ENCODE peak calls at places on chromosomes 16 and 17, in eight cellular contexts. One of them, this sample, is unnamed.
A peak's percentile ranks its signal among the peaks of the same experiment; 100 is the strongest.

GRCh38 chr17:47847341-47848197 is 3.4 kb downstream of the SP6 start:
- DNase-seq in stomach: no peak
- DNase-seq in colonic mucosa: no peak
- DNase-seq in body of pancreas: peak; percentile 30
- DNase-seq in heart right ventricle: no peak
- DNase-seq in IMR-90: no peak
- DNase-seq in ovary: no peak
- DNase-seq in tibial artery: no peak
- DNase-seq in this sample: no peak

GRCh38 chr16:66036162-66036561 is 330.3 kb upstream of the CDH5 start:
- DNase-seq in stomach: no peak
- DNase-seq in colonic mucosa: no peak
- DNase-seq in body of pancreas: no peak
- DNase-seq in heart right ventricle: no peak
- DNase-seq in IMR-90: peak; percentile 37
- DNase-seq in ovary: no peak
- DNase-seq in tibial artery: no peak
- DNase-seq in this sample: no peak

GRCh38 chr17:80861892-80862291 is 129.7 kb upstream of the CHMP6 start:
- DNase-seq in stomach: no peak
- DNase-seq in colonic mucosa: no peak
- DNase-seq in body of pancreas: no peak
- DNase-seq in heart right ventricle: no peak
- DNase-seq in IMR-90: peak; percentile 30
- DNase-seq in ovary: no peak
- DNase-seq in tibial artery: no peak
- DNase-seq in this sample: no peak

GRCh38 chr16:55091213-55091870 is 160.7 kb downstream of the IRX5 start:
- DNase-seq in stomach: no peak
- DNase-seq in colonic mucosa: no peak
- DNase-seq in body of pancreas: no peak
- DNase-seq in heart right ventricle: no peak
- DNase-seq in IMR-90: no peak
- DNase-seq in ovary: no peak
- DNase-seq in tibial artery: no peak
- DNase-seq in this sample: no peak

GRCh38 chr16:84970447-84971127 is 40.7 kb downstream of the ZDHHC7 start:
- DNase-seq in stomach: peak; percentile 84
- DNase-seq in colonic mucosa: peak; percentile 81
- DNase-seq in body of pancreas: peak; percentile 85
- DNase-seq in heart right ventricle: peak; percentile 86
- DNase-seq in IMR-90: peak; percentile 76
- DNase-seq in ovary: peak; percentile 85
- DNase-seq in tibial artery: peak; percentile 90
- DNase-seq in this sample: peak; percentile 78

GRCh38 chr17:27551701-27552466 is 79.1 kb upstream of the LGALS9 start:
- DNase-seq in stomach: no peak
- DNase-seq in colonic mucosa: peak; percentile 75
- DNase-seq in body of pancreas: peak; percentile 56
- DNase-seq in heart right ventricle: no peak
- DNase-seq in IMR-90: peak; percentile 38
- DNase-seq in ovary: no peak
- DNase-seq in tibial artery: no peak
- DNase-seq in this sample: no peak

GRCh38 chr16:495127-495748 is 32.3 kb upstream of the CAPN15 start:
- DNase-seq in stomach: no peak
- DNase-seq in colonic mucosa: no peak
- DNase-seq in body of pancreas: peak; percentile 50
- DNase-seq in heart right ventricle: no peak
- DNase-seq in IMR-90: peak; percentile 27
- DNase-seq in ovary: no peak
- DNase-seq in tibial artery: no peak
- DNase-seq in this sample: no peak

GRCh38 chr17:82302991-82303943 is 14.1 kb downstream of the CD7 start:
- DNase-seq in stomach: no peak
- DNase-seq in colonic mucosa: no peak
- DNase-seq in body of pancreas: no peak
- DNase-seq in heart right ventricle: no peak
- DNase-seq in IMR-90: no peak
- DNase-seq in ovary: no peak
- DNase-seq in tibial artery: no peak
- DNase-seq in this sample: no peak

GRCh38 chr16:2016407-2016922 is 3.1 kb upstream of the NPW start:
- DNase-seq in stomach: no peak
- DNase-seq in colonic mucosa: no peak
- DNase-seq in body of pancreas: no peak
- DNase-seq in heart right ventricle: peak; percentile 21
- DNase-seq in IMR-90: no peak
- DNase-seq in ovary: no peak
- DNase-seq in tibial artery: no peak
- DNase-seq in this sample: no peak

GRCh38 chr17:4004517-4005295 is 40.5 kb upstream of the ATP2A3 start:
- DNase-seq in stomach: peak; percentile 78
- DNase-seq in colonic mucosa: peak; percentile 76
- DNase-seq in body of pancreas: peak; percentile 68
- DNase-seq in heart right ventricle: peak; percentile 62
- DNase-seq in IMR-90: no peak
- DNase-seq in ovary: peak; percentile 50
- DNase-seq in tibial artery: no peak
- DNase-seq in this sample: peak; percentile 46

GRCh38 chr16:30532285-30533145 is 2.1 kb downstream of the ZNF747 start:
- DNase-seq in stomach: no peak
- DNase-seq in colonic mucosa: no peak
- DNase-seq in body of pancreas: no peak
- DNase-seq in heart right ventricle: no peak
- DNase-seq in IMR-90: no peak
- DNase-seq in ovary: no peak
- DNase-seq in tibial artery: no peak
- DNase-seq in this sample: no peak

GRCh38 chr17:73643012-73643845 is 1.0 kb downstream of the SDK2 start:
- DNase-seq in stomach: peak; percentile 17
- DNase-seq in colonic mucosa: peak; percentile 47
- DNase-seq in body of pancreas: no peak
- DNase-seq in heart right ventricle: peak; percentile 34
- DNase-seq in IMR-90: no peak
- DNase-seq in ovary: no peak
- DNase-seq in tibial artery: no peak
- DNase-seq in this sample: peak; percentile 23

GRCh38 chr17:73644145-73645049 is at the start of gene SDK2:
- DNase-seq in stomach: peak; percentile 22
- DNase-seq in colonic mucosa: peak; percentile 33
- DNase-seq in body of pancreas: no peak
- DNase-seq in heart right ventricle: no peak
- DNase-seq in IMR-90: no peak
- DNase-seq in ovary: no peak
- DNase-seq in tibial artery: no peak
- DNase-seq in this sample: no peak

GRCh38 chr17:73643846-73644144 is 450 bp downstream of the SDK2 start:
- DNase-seq in stomach: no peak
- DNase-seq in colonic mucosa: no peak
- DNase-seq in body of pancreas: no peak
- DNase-seq in heart right ventricle: no peak
- DNase-seq in IMR-90: no peak
- DNase-seq in ovary: no peak
- DNase-seq in tibial artery: no peak
- DNase-seq in this sample: no peak

GRCh38 chr17:73646409-73647305 is 2.4 kb upstream of the SDK2 start:
- DNase-seq in stomach: peak; percentile 13
- DNase-seq in colonic mucosa: no peak
- DNase-seq in body of pancreas: no peak
- DNase-seq in heart right ventricle: no peak
- DNase-seq in IMR-90: no peak
- DNase-seq in ovary: no peak
- DNase-seq in tibial artery: no peak
- DNase-seq in this sample: no peak

GRCh38 chr17:73645050-73645871 is 1.0 kb upstream of the SDK2 start:
- DNase-seq in stomach: peak; percentile 25
- DNase-seq in colonic mucosa: no peak
- DNase-seq in body of pancreas: peak; percentile 29
- DNase-seq in heart right ventricle: peak; percentile 54
- DNase-seq in IMR-90: no peak
- DNase-seq in ovary: no peak
- DNase-seq in tibial artery: no peak
- DNase-seq in this sample: peak; percentile 60
- TF ChIP-seq CTCF in stomach: no peak
- TF ChIP-seq CTCF in colonic mucosa: no peak
- TF ChIP-seq CTCF in body of pancreas: no peak
- TF ChIP-seq CTCF in heart right ventricle: no peak
- TF ChIP-seq CTCF in IMR-90: no peak
- TF ChIP-seq CTCF in ovary: no peak
- TF ChIP-seq CTCF in tibial artery: no peak
- TF ChIP-seq CTCF in this sample: peak; percentile 20

GRCh38 chr17:17837380-17837821 is 615 bp upstream of the SREBF1 start:
- DNase-seq in stomach: no peak
- DNase-seq in colonic mucosa: peak; percentile 66
- DNase-seq in body of pancreas: peak; percentile 56
- DNase-seq in heart right ventricle: no peak
- DNase-seq in IMR-90: peak; percentile 81
- DNase-seq in ovary: peak; percentile 58
- DNase-seq in tibial artery: peak; percentile 86
- DNase-seq in this sample: no peak
- H3K4me1 ChIP-seq in stomach: peaks cover 62% of the 10 kb centered on the region
- H3K4me1 ChIP-seq in colonic mucosa: peaks cover 32% of the 10 kb centered on the region
- H3K4me1 ChIP-seq in body of pancreas: peaks cover 80% of the 10 kb centered on the region
- H3K4me1 ChIP-seq in heart right ventricle: peaks cover 46% of the 10 kb centered on the region
- H3K4me1 ChIP-seq in IMR-90: peaks cover 44% of the 10 kb centered on the region
- H3K4me1 ChIP-seq in ovary: peaks cover 26% of the 10 kb centered on the region
- H3K4me1 ChIP-seq in tibial artery: no peaks in the 10 kb centered on the region
- H3K4me1 ChIP-seq in this sample: peaks cover 85% of the 10 kb centered on the region

GRCh38 chr17:18144261-18144660 is 35.7 kb downstream of the MYO15A start:
- DNase-seq in stomach: no peak
- DNase-seq in colonic mucosa: no peak
- DNase-seq in body of pancreas: no peak
- DNase-seq in heart right ventricle: no peak
- DNase-seq in IMR-90: no peak
- DNase-seq in ovary: no peak
- DNase-seq in tibial artery: no peak
- DNase-seq in this sample: no peak

GRCh38 chr17:18145811-18146210 is 37.3 kb downstream of the MYO15A start:
- DNase-seq in stomach: no peak
- DNase-seq in colonic mucosa: no peak
- DNase-seq in body of pancreas: no peak
- DNase-seq in heart right ventricle: no peak
- DNase-seq in IMR-90: no peak
- DNase-seq in ovary: no peak
- DNase-seq in tibial artery: no peak
- DNase-seq in this sample: no peak

GRCh38 chr17:18142417-18142816 is 33.9 kb downstream of the MYO15A start:
- DNase-seq in stomach: no peak
- DNase-seq in colonic mucosa: no peak
- DNase-seq in body of pancreas: no peak
- DNase-seq in heart right ventricle: no peak
- DNase-seq in IMR-90: no peak
- DNase-seq in ovary: no peak
- DNase-seq in tibial artery: no peak
- DNase-seq in this sample: no peak

GRCh38 chr17:18141210-18141803 is 32.8 kb downstream of the MYO15A start:
- DNase-seq in stomach: no peak
- DNase-seq in colonic mucosa: peak; percentile 55
- DNase-seq in body of pancreas: peak; percentile 33
- DNase-seq in heart right ventricle: no peak
- DNase-seq in IMR-90: peak; percentile 55
- DNase-seq in ovary: no peak
- DNase-seq in tibial artery: no peak
- DNase-seq in this sample: no peak

DNA sequence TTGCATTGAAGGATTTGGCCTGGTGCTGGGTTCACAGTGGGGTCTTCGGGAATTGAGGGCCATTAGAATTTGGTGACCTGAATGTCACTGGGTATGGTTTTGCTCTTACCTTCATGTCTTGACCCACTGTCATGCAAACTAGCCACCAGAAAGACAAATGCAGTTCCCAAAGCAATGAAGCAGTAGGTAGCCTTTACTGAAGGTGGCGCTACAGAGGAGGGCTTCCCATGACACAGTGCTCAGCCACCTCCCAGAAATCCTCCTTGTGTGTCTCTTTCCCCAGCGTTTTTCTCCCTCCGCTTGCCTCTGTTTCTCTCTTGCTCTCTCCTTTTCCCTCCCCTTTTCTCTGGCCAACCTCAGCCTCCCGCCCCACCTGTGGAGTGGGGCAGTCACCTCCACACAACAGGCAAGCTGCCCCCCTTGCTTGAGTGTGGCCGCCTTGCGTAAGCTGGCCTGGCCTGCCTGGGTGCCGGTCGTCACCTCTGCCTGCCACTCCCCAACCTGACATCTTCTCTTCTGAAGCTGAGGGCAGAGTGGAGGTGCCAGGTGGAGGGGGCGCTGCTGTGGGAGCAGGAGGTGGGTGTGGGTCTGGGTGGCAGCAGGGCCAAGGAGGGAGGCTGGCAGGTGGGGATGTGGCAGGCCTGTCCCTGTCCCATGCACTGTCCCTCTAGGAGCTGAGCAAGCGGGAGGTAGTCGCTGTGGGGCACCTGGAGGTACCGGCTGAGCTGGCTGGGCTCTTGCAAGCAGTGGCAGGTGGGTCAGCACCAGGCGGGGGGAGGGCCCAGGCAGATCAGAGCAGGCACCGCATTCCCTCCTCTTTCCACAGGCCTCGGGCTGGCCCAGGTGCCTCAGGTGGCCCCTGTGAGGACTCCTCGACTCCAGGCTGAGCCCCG is 34.7 kb downstream of the MYO15A start:
- DNase-seq in stomach: no peak
- DNase-seq in colonic mucosa: no peak
- DNase-seq in body of pancreas: no peak
- DNase-seq in heart right ventricle: no peak
- DNase-seq in IMR-90: peak; percentile 16
- DNase-seq in ovary: no peak
- DNase-seq in tibial artery: no peak
- DNase-seq in this sample: no peak
- TF ChIP-seq CTCF in stomach: no peak
- TF ChIP-seq CTCF in colonic mucosa: no peak
- TF ChIP-seq CTCF in body of pancreas: peak; percentile 13
- TF ChIP-seq CTCF in heart right ventricle: no peak
- TF ChIP-seq CTCF in IMR-90: peak; percentile 44
- TF ChIP-seq CTCF in ovary: no peak
- TF ChIP-seq CTCF in tibial artery: no peak
- TF ChIP-seq CTCF in this sample: no peak

GRCh38 chr17:68451650-68452354 is 5.5 kb downstream of the WIPI1 start:
- DNase-seq in stomach: no peak
- DNase-seq in colonic mucosa: no peak
- DNase-seq in body of pancreas: no peak
- DNase-seq in heart right ventricle: no peak
- DNase-seq in IMR-90: no peak
- DNase-seq in ovary: no peak
- DNase-seq in tibial artery: no peak
- DNase-seq in this sample: no peak

GRCh38 chr17:68455756-68456528 is 1.4 kb downstream of the WIPI1 start:
- DNase-seq in stomach: peak; percentile 70
- DNase-seq in colonic mucosa: no peak
- DNase-seq in body of pancreas: peak; percentile 56
- DNase-seq in heart right ventricle: no peak
- DNase-seq in IMR-90: peak; percentile 89
- DNase-seq in ovary: peak; percentile 43
- DNase-seq in tibial artery: no peak
- DNase-seq in this sample: no peak

GRCh38 chr17:68456529-68457167 is 648 bp downstream of the WIPI1 start:
- DNase-seq in stomach: peak; percentile 70
- DNase-seq in colonic mucosa: peak; percentile 85
- DNase-seq in body of pancreas: peak; percentile 79
- DNase-seq in heart right ventricle: peak; percentile 78
- DNase-seq in IMR-90: peak; percentile 90
- DNase-seq in ovary: peak; percentile 76
- DNase-seq in tibial artery: peak; percentile 94
- DNase-seq in this sample: peak; percentile 82

GRCh38 chr17:68452724-68453290 is 4.5 kb downstream of the WIPI1 start:
- DNase-seq in stomach: no peak
- DNase-seq in colonic mucosa: no peak
- DNase-seq in body of pancreas: no peak
- DNase-seq in heart right ventricle: no peak
- DNase-seq in IMR-90: no peak
- DNase-seq in ovary: no peak
- DNase-seq in tibial artery: no peak
- DNase-seq in this sample: no peak

GRCh38 chr17:68453991-68454665 is 3.2 kb downstream of the WIPI1 start:
- DNase-seq in stomach: no peak
- DNase-seq in colonic mucosa: no peak
- DNase-seq in body of pancreas: no peak
- DNase-seq in heart right ventricle: no peak
- DNase-seq in IMR-90: no peak
- DNase-seq in ovary: no peak
- DNase-seq in tibial artery: no peak
- DNase-seq in this sample: no peak
- H3K4me1 ChIP-seq in stomach: peaks cover 25% of the 10 kb centered on the region
- H3K4me1 ChIP-seq in colonic mucosa: peaks cover 7% of the 10 kb centered on the region
- H3K4me1 ChIP-seq in body of pancreas: peaks cover 19% of the 10 kb centered on the region
- H3K4me1 ChIP-seq in heart right ventricle: no peaks in the 10 kb centered on the region
- H3K4me1 ChIP-seq in IMR-90: peaks cover 2% of the 10 kb centered on the region
- H3K4me1 ChIP-seq in ovary: peaks cover 4% of the 10 kb centered on the region
- H3K4me1 ChIP-seq in tibial artery: no peaks in the 10 kb centered on the region
- H3K4me1 ChIP-seq in this sample: peaks cover 80% of the 10 kb centered on the region